ENCODE peak calls at places on chromosomes 3 and 15, in six cellular contexts. S is mammary epithelial cell, Y is colonic mucosa, W is heart right ventricle, V is thoracic aorta, D is left lung. H is an unnamed sample. For H3K9me3, the result is how much of the 10 kb centered on the place peaks cover.

GRCh38 chr3:127674793-127675189 is 2.0 kb downstream of the ABTB1 start:
- DNase-seq in W (no peak), D (peak), V (no peak), S (no peak), Y (no peak), H (peak)

GRCh38 chr15:88646088-88646405 is 7.2 kb downstream of the ISG20 start:
- DNase-seq in V (no peak), Y (no peak), D (no peak), W (no peak), S (no peak), H (no peak)

GRCh38 chr3:145384307-145384706 is 776.7 kb downstream of the PLOD2 start:
- DNase-seq in V (no peak), D (no peak), S (no peak), Y (no peak), W (no peak), H (no peak)

GRCh38 chr3:46186856-46187700 is 21.0 kb downstream of the CCR1 start:
- DNase-seq in D (no peak), V (no peak), W (no peak), S (no peak), Y (no peak), H (no peak)

GRCh38 chr3:34189133-34189532 is 390.7 kb downstream of the PDCD6IP start:
- DNase-seq in D (no peak), S (no peak), W (no peak), V (no peak), Y (no peak), H (no peak)

GRCh38 chr3:115581347-115582135 is 41.8 kb upstream of the GAP43 start:
- DNase-seq in W (no peak), V (no peak), Y (no peak), S (no peak), D (no peak), H (no peak)

GRCh38 chr15:72685925-72686794 is at the start of the genes BBS4 and HIGD2B:
- DNase-seq in V (peak), Y (peak), W (peak), S (peak), D (peak), H (peak)

GRCh38 chr3:26091096-26091495 is 301.2 kb downstream of the OXSM start:
- DNase-seq in V (no peak), S (no peak), Y (no peak), W (no peak), D (no peak), H (no peak)

GRCh38 chr15:54227569-54227968 is 249.3 kb downstream of the UNC13C start:
- DNase-seq in D (no peak), V (no peak), Y (no peak), S (no peak), W (no peak), H (no peak)

GRCh38 chr3:126149960-126150515 is 30.3 kb downstream of the ALDH1L1 start:
- DNase-seq in S (no peak), D (no peak), W (peak), V (no peak), Y (peak), H (no peak)

GRCh38 chr3:102059145-102059943 is 210.0 kb downstream of the NFKBIZ start:
- DNase-seq in Y (no peak), S (no peak), D (no peak), W (no peak), V (no peak), H (no peak)

GRCh38 chr3:67616046-67616445 is 38.4 kb downstream of the SUCLG2 start:
- DNase-seq in W (no peak), V (no peak), D (no peak), S (no peak), Y (no peak), H (no peak)

GRCh38 chr15:57537072-57537471 is 54.6 kb upstream of the MYZAP start:
- DNase-seq in W (no peak), V (peak), D (no peak), Y (peak), S (no peak), H (no peak)

GRCh38 chr3:154122096-154122911 is 1.1 kb downstream of the ARHGEF26 start:
- DNase-seq in V (no peak), S (no peak), Y (no peak), W (no peak), D (peak), H (peak)
- TF ChIP-seq CTCF in V (no peak), S (no peak), Y (no peak), W (no peak), D (no peak), H (no peak)

GRCh38 chr3:48926425-48927392 is 8.1 kb downstream of the ARIH2 start:
- DNase-seq in W (no peak), Y (no peak), S (peak), V (no peak), D (no peak), H (no peak)

GRCh38 chr3:48927928-48928327 is 9.3 kb downstream of the ARIH2 start:
- DNase-seq in V (no peak), W (no peak), D (no peak), S (peak), Y (no peak), H (no peak)

GRCh38 chr3:48929358-48930035 is 10.9 kb downstream of the ARIH2 start:
- DNase-seq in V (no peak), Y (no peak), W (no peak), D (no peak), S (no peak), H (no peak)

GRCh38 chr3:48930590-48930989 is 11.9 kb downstream of the ARIH2 start:
- DNase-seq in D (no peak), V (no peak), S (no peak), Y (no peak), W (no peak), H (no peak)

DNA sequence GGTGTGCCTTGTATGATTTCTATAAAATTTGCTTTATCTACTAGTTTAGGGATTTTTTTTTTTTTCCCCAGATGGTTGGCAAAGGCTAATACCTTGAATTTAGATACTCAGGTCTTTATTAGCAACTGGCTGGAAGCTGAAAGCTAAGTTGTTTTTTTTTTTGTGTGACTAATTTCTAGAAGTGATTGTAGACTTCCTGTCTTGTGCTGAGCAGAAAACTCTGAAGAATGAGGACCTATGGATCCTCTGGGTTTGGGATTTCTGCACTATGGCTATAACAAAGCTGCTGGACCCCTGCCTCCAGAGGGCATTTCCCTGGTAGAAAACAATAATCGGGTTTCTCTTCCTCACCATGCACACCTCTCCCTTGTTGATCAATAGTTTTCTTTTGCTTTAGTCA is 10.0 kb downstream of the ARIH2 start:
- DNase-seq in V (no peak), S (peak), Y (no peak), D (no peak), W (no peak), H (no peak)
- H3K27ac ChIP-seq in V (no peak), S (no peak), Y (no peak), D (no peak), W (peak), H (no peak)

DNA sequence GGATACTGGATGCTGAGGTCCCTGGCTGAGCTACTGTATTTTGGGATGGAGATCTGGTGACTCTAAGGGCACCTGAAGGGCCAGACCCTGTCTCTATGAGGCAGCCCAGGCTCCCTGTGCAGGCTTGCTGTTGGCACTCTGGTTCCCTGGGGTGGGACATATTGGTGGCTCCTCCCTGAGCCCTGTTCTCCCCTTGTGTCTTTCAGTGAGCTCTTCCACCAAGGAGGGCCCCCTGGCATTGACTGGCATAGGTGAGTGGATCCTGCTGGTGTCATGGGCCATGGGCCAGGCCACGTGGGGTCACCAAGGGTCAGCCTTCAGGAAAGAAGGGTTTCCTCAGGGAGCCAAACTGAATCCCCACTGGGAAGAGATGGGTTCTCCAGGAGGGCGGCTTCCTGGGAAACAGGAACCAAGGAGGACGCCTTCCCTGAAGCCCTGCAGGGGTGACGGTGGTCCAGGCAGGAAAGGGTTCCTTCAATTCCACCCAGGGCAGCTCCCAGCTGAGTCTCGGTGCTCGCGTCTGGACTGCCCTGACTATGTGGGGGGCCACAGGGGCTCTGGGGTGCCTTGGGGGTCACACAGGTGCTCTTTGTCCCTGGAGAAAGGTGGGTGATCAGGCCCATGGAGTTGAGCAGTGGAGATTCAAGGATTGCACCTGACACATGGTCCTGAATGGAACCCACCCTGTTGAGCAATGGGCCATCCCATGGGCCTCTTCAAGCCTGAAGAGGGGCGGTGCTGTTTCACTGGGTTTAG is 220.4 kb downstream of the SNRPN start:
- DNase-seq in W (no peak), V (no peak), Y (no peak), D (no peak), S (no peak), H (peak)
- H3K9me3 ChIP-seq in W (under half), V (under half), Y (under half), D (under half), S (under half), H (under half)

GRCh38 chr3:62109534-62109933 is 263.8 kb downstream of the FEZF2 start:
- DNase-seq in W (no peak), S (peak), Y (no peak), V (no peak), D (peak), H (no peak)
- TF ChIP-seq CTCF in W (peak), S (no peak), Y (no peak), V (no peak), D (no peak), H (no peak)

GRCh38 chr3:37509069-37509468 is 334.7 kb upstream of the LRRFIP2 start:
- DNase-seq in S (no peak), D (no peak), W (peak), Y (no peak), V (no peak), H (no peak)
- H3K27ac ChIP-seq in S (no peak), D (no peak), W (peak), Y (no peak), V (peak), H (no peak)

GRCh38 chr3:75260-75659 is 121.3 kb upstream of the CHL1 start:
- DNase-seq in D (no peak), Y (no peak), W (no peak), S (no peak), V (no peak), H (no peak)

GRCh38 chr3:72776-73175 is 123.8 kb upstream of the CHL1 start:
- DNase-seq in V (no peak), W (no peak), S (no peak), Y (no peak), D (no peak), H (no peak)

GRCh38 chr3:69690-70089 is 126.9 kb upstream of the CHL1 start:
- DNase-seq in W (no peak), V (no peak), Y (no peak), S (no peak), D (no peak), H (no peak)

GRCh38 chr3:74692-75243 is 121.8 kb upstream of the CHL1 start:
- DNase-seq in Y (no peak), S (no peak), V (no peak), W (no peak), D (no peak), H (no peak)

GRCh38 chr3:73279-73678 is 123.3 kb upstream of the CHL1 start:
- DNase-seq in Y (no peak), D (no peak), W (no peak), S (no peak), V (no peak), H (no peak)
- H3K9me3 ChIP-seq in Y (under half), D (under half), W (under half), S (under half), V (under half), H (under half)

H was measured in upper lobe of right lung.